ENCODE peak calls at places on chromosomes 4 and X, in six cellular contexts. H is brain microvascular endothelial cell, I is dorsolateral prefrontal cortex, A is mesenchymal stem cell, O is IMR-90, J is Panc1. G is an unnamed sample.
A peak's percentile ranks its signal among the peaks of the same experiment; 100 is the strongest.

GRCh38 chr4:177512646-177513045 is 70.4 kb upstream of the AGA start:
- DNase-seq in H (no peak), I (no peak), A (no peak), O (no peak), J (no peak), G (no peak)

GRCh38 chrX:48794993-48795501 is 6.8 kb upstream of the HDAC6 start:
- DNase-seq in H (peak; percentile 15), I (no peak), A (peak; percentile 67), O (peak; percentile 47), J (no peak), G (no peak)

GRCh38 chr4:123785515-123785914 is 388.9 kb downstream of the SPRY1 start:
- DNase-seq in H (peak; percentile 32), I (no peak), A (peak; percentile 21), O (peak; percentile 96), J (no peak), G (no peak)

GRCh38 chr4:105666693-105667092 is 41.8 kb downstream of the INTS12 start:
- DNase-seq in H (peak; percentile 3), I (no peak), A (peak; percentile 38), O (peak; percentile 16), J (no peak), G (no peak)

GRCh38 chrX:82589410-82589809 is 918.7 kb upstream of the POU3F4 start:
- DNase-seq in H (peak; percentile 8), I (no peak), A (peak; percentile 5), O (no peak), J (no peak), G (no peak)

GRCh38 chrX:46788902-46789301 is 30.0 kb upstream of the SLC9A7 start:
- DNase-seq in H (peak; percentile 37), I (no peak), A (peak; percentile 19), O (peak; percentile 65), J (no peak), G (no peak)

GRCh38 chr4:153733751-153734448 is 25.9 kb downstream of the RNF175 start:
- DNase-seq in H (no peak), I (no peak), A (no peak), O (no peak), J (no peak), G (no peak)

GRCh38 chr4:41550308-41550707 is 12.4 kb downstream of the LIMCH1 start:
- DNase-seq in H (no peak), I (no peak), A (peak; percentile 62), O (no peak), J (no peak), G (no peak)

GRCh38 chr4:137125011-137125410 is 407.3 kb downstream of the PCDH18 start:
- DNase-seq in H (peak; percentile 64), I (no peak), A (peak; percentile 62), O (peak; percentile 55), J (no peak), G (no peak)

GRCh38 chr4:21885241-21885640 is 63.3 kb downstream of the KCNIP4 start:
- DNase-seq in H (peak; percentile 23), I (no peak), A (peak; percentile 21), O (peak; percentile 42), J (no peak), G (no peak)

GRCh38 chr4:160836431-160836830 is 1327.4 kb downstream of the FSTL5 start:
- DNase-seq in H (no peak), I (no peak), A (peak; percentile 5), O (no peak), J (no peak), G (no peak)

GRCh38 chrX:119541188-119541587 is 24.0 kb downstream of the STEEP1 start:
- DNase-seq in H (peak; percentile 73), I (no peak), A (peak; percentile 81), O (peak; percentile 86), J (peak; percentile 33), G (no peak)

GRCh38 chr4:114758066-114758465 is 159.5 kb downstream of the UGT8 start:
- DNase-seq in H (no peak), I (no peak), A (no peak), O (no peak), J (no peak), G (no peak)

GRCh38 chrX:76454456-76454927 is 27.0 kb downstream of the MAGEE1 start:
- DNase-seq in H (peak; percentile 9), I (no peak), A (peak; percentile 0), O (peak; percentile 9), J (peak; percentile 30), G (no peak)

GRCh38 chr4:13920901-13921300 is 293.4 kb upstream of the BOD1L1 start:
- DNase-seq in H (peak; percentile 100), I (no peak), A (peak; percentile 100), O (peak; percentile 100), J (peak; percentile 56), G (no peak)

GRCh38 chrX:7110821-7111276 is 36.7 kb upstream of the STS start:
- DNase-seq in H (no peak), I (no peak), A (no peak), O (no peak), J (no peak), G (no peak)

GRCh38 chr4:87375719-87376291 is 15.2 kb downstream of the HSD17B11 start:
- DNase-seq in H (peak; percentile 42), I (no peak), A (peak; percentile 73), O (peak; percentile 88), J (no peak), G (no peak)

GRCh38 chrX:123357941-123358340 is 173.9 kb downstream of the GRIA3 start:
- DNase-seq in H (no peak), I (no peak), A (no peak), O (no peak), J (no peak), G (no peak)

GRCh38 chr4:3436798-3437581 is 4.8 kb upstream of the HGFAC start:
- DNase-seq in H (peak; percentile 12), I (no peak), A (peak; percentile 29), O (peak; percentile 35), J (no peak), G (no peak)

GRCh38 chr4:128353791-128354190 is 66.2 kb upstream of the PGRMC2 start:
- DNase-seq in H (no peak), I (no peak), A (peak; percentile 90), O (peak; percentile 74), J (no peak), G (no peak)

GRCh38 chrX:39633293-39633692 is 464.5 kb downstream of the BCOR start:
- DNase-seq in H (peak; percentile 9), I (no peak), A (peak; percentile 86), O (no peak), J (no peak), G (no peak)

GRCh38 chr4:184331155-184331995 is 113.7 kb upstream of the ENPP6 start:
- DNase-seq in H (no peak), I (no peak), A (no peak), O (peak; percentile 23), J (no peak), G (no peak)

GRCh38 chr4:78569291-78569821 is 17.8 kb downstream of the ANXA3 start:
- DNase-seq in H (peak; percentile 77), I (no peak), A (peak; percentile 65), O (peak; percentile 82), J (no peak), G (no peak)

GRCh38 chrX:119729408-119730201 is 28.8 kb upstream of the SOWAHD start:
- DNase-seq in H (peak; percentile 59), I (no peak), A (peak; percentile 84), O (peak; percentile 64), J (peak; percentile 54), G (peak; percentile 2)

GRCh38 chr4:174340714-174341113 is 57.0 kb downstream of the CEP44 start:
- DNase-seq in H (no peak), I (no peak), A (no peak), O (no peak), J (no peak), G (no peak)

GRCh38 chr4:122152699-122153328 is 683 bp downstream of the BLTP1 start:
- DNase-seq in H (peak; percentile 9), I (peak; percentile 67), A (peak; percentile 53), O (peak; percentile 25), J (no peak), G (peak; percentile 35)

GRCh38 chrX:100413231-100413630 is 3.2 kb upstream of the PCDH19 start:
- DNase-seq in H (peak; percentile 27), I (no peak), A (peak; percentile 50), O (peak; percentile 48), J (no peak), G (no peak)

GRCh38 chr4:48787031-48787430 is 7.0 kb upstream of the FRYL start:
- DNase-seq in H (no peak), I (no peak), A (no peak), O (no peak), J (no peak), G (peak; percentile 61)

GRCh38 chr4:158171456-158171790 is 1.4 kb downstream of the GASK1B start:
- DNase-seq in H (no peak), I (no peak), A (no peak), O (no peak), J (no peak), G (no peak)
- H3K27ac ChIP-seq in H (no peak overlapping the region), I (peak overlapping the region; percentile 80), A (peak overlapping the region; percentile 20), O (peak overlapping the region; percentile 75), J (no peak overlapping the region), G (peak overlapping the region; percentile 60)

DNA sequence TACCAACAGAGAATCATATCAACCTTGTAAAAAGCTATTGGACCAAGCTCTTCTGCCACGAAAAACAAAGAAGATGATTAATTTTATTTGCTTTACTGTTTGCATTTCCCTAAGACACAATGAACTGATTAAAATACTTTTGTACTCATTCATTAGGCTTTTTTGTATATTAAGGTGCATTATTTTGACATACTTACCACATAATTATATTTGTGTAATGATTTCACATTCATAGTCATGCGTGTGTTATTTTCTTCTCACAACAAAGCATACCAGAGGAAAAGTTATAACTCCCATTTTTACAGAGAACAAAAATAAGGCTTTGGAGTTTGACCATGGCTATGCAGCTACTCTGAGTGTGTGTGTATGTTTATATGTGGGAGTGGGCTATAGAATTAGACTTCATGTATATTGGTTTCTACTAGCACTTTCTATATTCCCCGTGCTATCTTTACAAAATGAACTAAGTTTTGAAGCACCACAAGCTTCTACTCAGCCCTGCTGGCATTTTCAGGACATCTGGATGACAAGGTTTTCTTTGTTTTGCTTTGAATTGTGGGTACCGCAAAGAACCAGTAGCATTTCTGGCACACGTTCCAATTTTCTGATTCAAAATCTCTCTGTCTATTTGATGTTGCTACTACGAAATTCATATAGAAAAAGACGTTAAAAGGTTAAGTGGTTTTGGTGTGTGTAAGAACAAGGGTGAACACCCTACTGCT is 10.9 kb upstream of the FGF5 start:
- DNase-seq in H (no peak), I (no peak), A (no peak), O (peak; percentile 58), J (no peak), G (no peak)
- H3K27ac ChIP-seq in H (no peak overlapping the region), I (no peak overlapping the region), A (no peak overlapping the region), O (no peak overlapping the region), J (no peak overlapping the region), G (no peak overlapping the region)

GRCh38 chr4:85873566-85873965 is 398.6 kb downstream of the ARHGAP24 start:
- DNase-seq in H (no peak), I (no peak), A (no peak), O (no peak), J (no peak), G (no peak)
- H3K27ac ChIP-seq in H (no peak overlapping the region), I (no peak overlapping the region), A (no peak overlapping the region), O (no peak overlapping the region), J (no peak overlapping the region), G (no peak overlapping the region)

DNA sequence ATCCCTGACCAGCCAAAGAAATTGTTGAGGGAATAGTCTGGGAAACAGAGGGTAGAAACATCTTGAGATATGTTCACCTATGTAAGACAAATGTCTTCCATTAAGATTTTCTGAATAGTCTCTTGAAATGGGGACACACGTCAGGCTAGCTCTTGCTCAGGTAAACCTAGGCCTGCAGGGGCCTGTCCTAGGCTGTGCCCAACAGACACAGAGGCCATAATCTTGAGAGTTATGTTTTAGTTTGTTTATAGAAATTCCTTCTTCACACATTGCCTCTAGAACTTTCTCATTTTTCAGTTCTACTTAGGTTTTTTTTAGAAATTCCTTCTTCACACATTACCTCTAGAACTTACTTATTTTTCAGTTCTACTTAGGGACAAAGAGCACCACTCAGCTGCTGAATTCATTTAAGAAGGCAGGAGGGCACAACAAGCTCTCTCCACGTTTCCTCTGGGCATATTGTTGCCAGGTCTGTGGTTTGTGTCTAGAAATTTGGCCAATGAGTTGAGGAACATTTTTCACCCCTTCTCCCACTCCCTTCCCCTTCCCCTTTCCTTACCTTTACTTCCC is 94.9 kb downstream of the ARHGAP24 start:
- DNase-seq in H (no peak), I (no peak), A (no peak), O (no peak), J (no peak), G (no peak)
- H3K27ac ChIP-seq in H (no peak overlapping the region), I (no peak overlapping the region), A (no peak overlapping the region), O (no peak overlapping the region), J (peak overlapping the region; percentile 7), G (no peak overlapping the region)

G was measured in caudate nucleus.